ENCODE peak calls at places on chromosomes 4 and X, in seven cellular contexts. One of them, this sample, is unnamed.

GRCh38 chrX:1542994-1543725 is 6.2 kb upstream of the P2RY8 start:
- DNase-seq in AG09309: no peak
- DNase-seq in fibroblast of the conjunctiva: no peak
- DNase-seq in activated T-helper 2 cell treated with anti-CD3 and anti-CD28 coated beads, Interferon-gamma antibody, Interleukin-2, Interleukin-4, amounts not matched to agents 10 μg/mL and 5 μg/mL and 100 μg/mL, durations not matched to agents 14 hours and 24 hours and 36 hours: no peak
- DNase-seq in cardiac fibroblast: no peak
- DNase-seq in lower lobe of right lung: no peak
- DNase-seq in body of pancreas: no peak
- DNase-seq in this sample: no peak

GRCh38 chr4:25702848-25703247 is 47.2 kb downstream of the SLC34A2 start:
- DNase-seq in AG09309: peak; percentile 43
- DNase-seq in fibroblast of the conjunctiva: peak; percentile 22
- DNase-seq in activated T-helper 2 cell treated with anti-CD3 and anti-CD28 coated beads, Interferon-gamma antibody, Interleukin-2, Interleukin-4, amounts not matched to agents 10 μg/mL and 5 μg/mL and 100 μg/mL, durations not matched to agents 14 hours and 24 hours and 36 hours: no peak
- DNase-seq in cardiac fibroblast: peak; percentile 72
- DNase-seq in lower lobe of right lung: no peak
- DNase-seq in body of pancreas: no peak
- DNase-seq in this sample: no peak

GRCh38 chr4:126777649-126778048 is 855.1 kb upstream of the INTU start:
- DNase-seq in AG09309: peak; percentile 56
- DNase-seq in fibroblast of the conjunctiva: peak; percentile 83
- DNase-seq in activated T-helper 2 cell treated with anti-CD3 and anti-CD28 coated beads, Interferon-gamma antibody, Interleukin-2, Interleukin-4, amounts not matched to agents 10 μg/mL and 5 μg/mL and 100 μg/mL, durations not matched to agents 14 hours and 24 hours and 36 hours: no peak
- DNase-seq in cardiac fibroblast: peak; percentile 80
- DNase-seq in lower lobe of right lung: no peak
- DNase-seq in body of pancreas: no peak
- DNase-seq in this sample: no peak

GRCh38 chrX:45517090-45517973 is 316.7 kb upstream of the DIPK2B start:
- DNase-seq in AG09309: no peak
- DNase-seq in fibroblast of the conjunctiva: peak; percentile 63
- DNase-seq in activated T-helper 2 cell treated with anti-CD3 and anti-CD28 coated beads, Interferon-gamma antibody, Interleukin-2, Interleukin-4, amounts not matched to agents 10 μg/mL and 5 μg/mL and 100 μg/mL, durations not matched to agents 14 hours and 24 hours and 36 hours: no peak
- DNase-seq in cardiac fibroblast: peak; percentile 78
- DNase-seq in lower lobe of right lung: no peak
- DNase-seq in body of pancreas: no peak
- DNase-seq in this sample: no peak

GRCh38 chr4:90120037-90120436 is 7.2 kb upstream of the CCSER1 start:
- DNase-seq in AG09309: no peak
- DNase-seq in fibroblast of the conjunctiva: no peak
- DNase-seq in activated T-helper 2 cell treated with anti-CD3 and anti-CD28 coated beads, Interferon-gamma antibody, Interleukin-2, Interleukin-4, amounts not matched to agents 10 μg/mL and 5 μg/mL and 100 μg/mL, durations not matched to agents 14 hours and 24 hours and 36 hours: no peak
- DNase-seq in cardiac fibroblast: no peak
- DNase-seq in lower lobe of right lung: no peak
- DNase-seq in body of pancreas: peak; percentile 10
- DNase-seq in this sample: no peak

GRCh38 chr4:5891563-5892320 is 1.1 kb downstream of the CRMP1 start:
- DNase-seq in AG09309: no peak
- DNase-seq in fibroblast of the conjunctiva: no peak
- DNase-seq in activated T-helper 2 cell treated with anti-CD3 and anti-CD28 coated beads, Interferon-gamma antibody, Interleukin-2, Interleukin-4, amounts not matched to agents 10 μg/mL and 5 μg/mL and 100 μg/mL, durations not matched to agents 14 hours and 24 hours and 36 hours: no peak
- DNase-seq in cardiac fibroblast: no peak
- DNase-seq in lower lobe of right lung: no peak
- DNase-seq in body of pancreas: no peak
- DNase-seq in this sample: no peak

GRCh38 chrX:77502951-77503525 is 55.8 kb downstream of the FGF16 start:
- DNase-seq in AG09309: no peak
- DNase-seq in fibroblast of the conjunctiva: no peak
- DNase-seq in activated T-helper 2 cell treated with anti-CD3 and anti-CD28 coated beads, Interferon-gamma antibody, Interleukin-2, Interleukin-4, amounts not matched to agents 10 μg/mL and 5 μg/mL and 100 μg/mL, durations not matched to agents 14 hours and 24 hours and 36 hours: no peak
- DNase-seq in cardiac fibroblast: no peak
- DNase-seq in lower lobe of right lung: no peak
- DNase-seq in body of pancreas: no peak
- DNase-seq in this sample: no peak

GRCh38 chr4:186557486-186557885 is 2.1 kb upstream of the MTNR1A start:
- DNase-seq in AG09309: no peak
- DNase-seq in fibroblast of the conjunctiva: peak; percentile 10
- DNase-seq in activated T-helper 2 cell treated with anti-CD3 and anti-CD28 coated beads, Interferon-gamma antibody, Interleukin-2, Interleukin-4, amounts not matched to agents 10 μg/mL and 5 μg/mL and 100 μg/mL, durations not matched to agents 14 hours and 24 hours and 36 hours: no peak
- DNase-seq in cardiac fibroblast: peak; percentile 72
- DNase-seq in lower lobe of right lung: no peak
- DNase-seq in body of pancreas: no peak
- DNase-seq in this sample: no peak

GRCh38 chr4:71383984-71384383 is 45.2 kb downstream of the SLC4A4 start:
- DNase-seq in AG09309: no peak
- DNase-seq in fibroblast of the conjunctiva: no peak
- DNase-seq in activated T-helper 2 cell treated with anti-CD3 and anti-CD28 coated beads, Interferon-gamma antibody, Interleukin-2, Interleukin-4, amounts not matched to agents 10 μg/mL and 5 μg/mL and 100 μg/mL, durations not matched to agents 14 hours and 24 hours and 36 hours: no peak
- DNase-seq in cardiac fibroblast: no peak
- DNase-seq in lower lobe of right lung: no peak
- DNase-seq in body of pancreas: no peak
- DNase-seq in this sample: no peak

GRCh38 chr4:4859010-4859798 is at the start of gene MSX1:
- DNase-seq in AG09309: peak; percentile 41
- DNase-seq in fibroblast of the conjunctiva: peak; percentile 43
- DNase-seq in activated T-helper 2 cell treated with anti-CD3 and anti-CD28 coated beads, Interferon-gamma antibody, Interleukin-2, Interleukin-4, amounts not matched to agents 10 μg/mL and 5 μg/mL and 100 μg/mL, durations not matched to agents 14 hours and 24 hours and 36 hours: no peak
- DNase-seq in cardiac fibroblast: peak; percentile 62
- DNase-seq in lower lobe of right lung: peak; percentile 87
- DNase-seq in body of pancreas: peak; percentile 92
- DNase-seq in this sample: peak; percentile 84